ENCODE peak calls at places on chromosomes 7 and 10, in nine cellular contexts. E, G, Y, Z, N, F, I, T and R are unnamed samples.

GRCh38 chr7:80087768-80088170 is 46.9 kb upstream of the GNAI1 start:
- DNase-seq in Z (no peak), T (no peak), N (peak), Y (no peak), E (no peak), F (no peak), I (no peak), G (no peak), R (no peak)

GRCh38 chr7:47935336-47935735 is 12.9 kb downstream of the PKD1L1 start:
- DNase-seq in I (no peak), N (no peak), F (no peak), Z (no peak), T (no peak), E (no peak), Y (no peak), G (no peak), R (no peak)

GRCh38 chr10:103936022-103936421 is 18.0 kb upstream of the STN1 start:
- DNase-seq in T (no peak), N (no peak), I (no peak), Z (peak), G (no peak), F (no peak), Y (no peak), E (no peak), R (no peak)

GRCh38 chr7:41708621-41709358 is 5.9 kb upstream of the INHBA start:
- DNase-seq in Y (no peak), T (no peak), G (no peak), Z (no peak), E (no peak), N (no peak), F (no peak), I (no peak), R (no peak)

GRCh38 chr7:129053938-129054437 is 923 bp downstream of the TNPO3 start:
- DNase-seq in N (peak), T (peak), F (no peak), G (no peak), E (no peak), I (no peak), Z (no peak), Y (no peak), R (peak)

GRCh38 chr10:52729259-52730104 is 43.1 kb downstream of the MBL2 start:
- DNase-seq in N (peak), I (no peak), Z (no peak), T (no peak), E (peak), Y (peak), G (peak), F (no peak), R (peak)

GRCh38 chr10:67259319-67259929 is 333.6 kb downstream of the LRRTM3 start:
- DNase-seq in F (no peak), G (no peak), N (no peak), Y (no peak), Z (no peak), T (no peak), E (no peak), I (no peak), R (no peak)

GRCh38 chr10:78149193-78149592 is 115.5 kb downstream of the RPS24 start:
- DNase-seq in E (no peak), F (no peak), Z (no peak), G (peak), Y (no peak), T (no peak), I (no peak), N (no peak), R (peak)

GRCh38 chr7:115844857-115845256 is 185.7 kb downstream of the TFEC start:
- DNase-seq in E (no peak), G (no peak), Y (no peak), N (peak), F (no peak), T (no peak), I (no peak), Z (no peak), R (no peak)

GRCh38 chr7:20778063-20778721 is 8.5 kb downstream of the SP8 start:
- DNase-seq in G (peak), F (peak), N (peak), Z (no peak), T (peak), I (no peak), Y (peak), E (peak), R (peak)

GRCh38 chr7:47578581-47579270 is 3.2 kb downstream of the TNS3 start:
- DNase-seq in N (no peak), T (no peak), G (peak), E (no peak), I (no peak), Y (no peak), F (no peak), Z (no peak), R (peak)

GRCh38 chr7:152615052-152615741 is 60.7 kb downstream of the XRCC2 start:
- DNase-seq in Y (peak), F (no peak), N (no peak), E (peak), G (no peak), T (peak), I (no peak), Z (no peak), R (no peak)

GRCh38 chr7:29194206-29194593 is 375 bp upstream of the CHN2 start:
- DNase-seq in I (no peak), Z (no peak), Y (peak), N (peak), F (peak), E (no peak), T (no peak), G (no peak), R (no peak)

GRCh38 chr7:43470110-43470509 is 112.8 kb upstream of the STK17A start:
- DNase-seq in Y (no peak), N (no peak), T (no peak), G (no peak), F (no peak), Z (no peak), I (no peak), E (no peak), R (no peak)

GRCh38 chr10:97887399-97887798 is 37.8 kb downstream of the GOLGA7B start:
- DNase-seq in G (no peak), E (no peak), T (no peak), I (no peak), F (no peak), Z (no peak), Y (no peak), N (no peak), R (no peak)